ENCODE peak calls at places on chromosomes 6 and 20, in four cellular contexts. One of them, this sample, is unnamed.

GRCh38 chr6:87716928-87717655 is 15.1 kb upstream of the AKIRIN2 start:
- DNase-seq in HepG2: no peak
- DNase-seq in GM12878: no peak
- DNase-seq in H1: no peak
- DNase-seq in this sample: no peak

GRCh38 chr20:1827974-1828785 is 67.0 kb upstream of the SIRPA start:
- DNase-seq in HepG2: peak; percentile 99
- DNase-seq in GM12878: no peak
- DNase-seq in H1: no peak
- DNase-seq in this sample: no peak

GRCh38 chr20:59013959-59014608 is 5.1 kb upstream of the TUBB1 start:
- DNase-seq in HepG2: no peak
- DNase-seq in GM12878: no peak
- DNase-seq in H1: no peak
- DNase-seq in this sample: no peak

GRCh38 chr20:31675828-31676533 is 38.3 kb downstream of the COX4I2 start:
- DNase-seq in HepG2: no peak
- DNase-seq in GM12878: no peak
- DNase-seq in H1: no peak
- DNase-seq in this sample: no peak

GRCh38 chr20:21719592-21720214 is 14.2 kb downstream of the PAX1 start:
- DNase-seq in HepG2: peak; percentile 68
- DNase-seq in GM12878: peak; percentile 12
- DNase-seq in H1: no peak
- DNase-seq in this sample: peak; percentile 65

GRCh38 chr6:103854059-103854458 is 1005.7 kb downstream of the HACE1 start:
- DNase-seq in HepG2: no peak
- DNase-seq in GM12878: no peak
- DNase-seq in H1: no peak
- DNase-seq in this sample: no peak

GRCh38 chr20:21505161-21505809 is 8.6 kb downstream of the NKX2-2 start:
- DNase-seq in HepG2: peak; percentile 55
- DNase-seq in GM12878: no peak
- DNase-seq in H1: no peak
- DNase-seq in this sample: peak; percentile 85

GRCh38 chr6:25369450-25370086 is 90.4 kb downstream of the CARMIL1 start:
- DNase-seq in HepG2: peak; percentile 23
- DNase-seq in GM12878: no peak
- DNase-seq in H1: no peak
- DNase-seq in this sample: no peak

GRCh38 chr20:15911557-15911956 is 661.7 kb downstream of the KIF16B start:
- DNase-seq in HepG2: no peak
- DNase-seq in GM12878: no peak
- DNase-seq in H1: no peak
- DNase-seq in this sample: no peak

GRCh38 chr20:2298116-2298515 is 2.3 kb downstream of the TGM3 start:
- DNase-seq in HepG2: no peak
- DNase-seq in GM12878: no peak
- DNase-seq in H1: no peak
- DNase-seq in this sample: no peak

GRCh38 chr20:57092112-57092899 is 174.1 kb downstream of the BMP7 start:
- DNase-seq in HepG2: peak; percentile 48
- DNase-seq in GM12878: peak; percentile 2
- DNase-seq in H1: peak; percentile 61
- DNase-seq in this sample: peak; percentile 88

GRCh38 chr6:132213191-132213590 is 188.1 kb downstream of the MOXD1 start:
- DNase-seq in HepG2: no peak
- DNase-seq in GM12878: no peak
- DNase-seq in H1: no peak
- DNase-seq in this sample: no peak

GRCh38 chr6:109299695-109300564 is 82.3 kb downstream of the CD164 start:
- DNase-seq in HepG2: no peak
- DNase-seq in GM12878: no peak
- DNase-seq in H1: no peak
- DNase-seq in this sample: no peak

GRCh38 chr20:44734938-44735337 is 10.7 kb upstream of the KCNK15 start:
- DNase-seq in HepG2: no peak
- DNase-seq in GM12878: no peak
- DNase-seq in H1: no peak
- DNase-seq in this sample: no peak

GRCh38 chr6:156762547-156762946 is 14.6 kb upstream of the ARID1B start:
- DNase-seq in HepG2: no peak
- DNase-seq in GM12878: no peak
- DNase-seq in H1: no peak
- DNase-seq in this sample: no peak

GRCh38 chr6:24476631-24477030 is 12.7 kb downstream of the GPLD1 start:
- DNase-seq in HepG2: no peak
- DNase-seq in GM12878: no peak
- DNase-seq in H1: no peak
- DNase-seq in this sample: no peak

GRCh38 chr6:139062921-139063320 is 34.4 kb downstream of the ABRACL start:
- DNase-seq in HepG2: no peak
- DNase-seq in GM12878: no peak
- DNase-seq in H1: no peak
- DNase-seq in this sample: no peak

GRCh38 chr6:169953686-169954085 is 202.3 kb downstream of the ERMARD start:
- DNase-seq in HepG2: no peak
- DNase-seq in GM12878: no peak
- DNase-seq in H1: no peak
- DNase-seq in this sample: no peak

GRCh38 chr6:11785953-11786579 is 7.5 kb upstream of the ADTRP start:
- DNase-seq in HepG2: no peak
- DNase-seq in GM12878: peak; percentile 93
- DNase-seq in H1: no peak
- DNase-seq in this sample: no peak
- TF ChIP-seq TCF12 in HepG2: no peak
- TF ChIP-seq TCF12 in GM12878: peak; percentile 88
- TF ChIP-seq TCF12 in H1: no peak
- TF ChIP-seq TCF12 in this sample: no peak

DNA sequence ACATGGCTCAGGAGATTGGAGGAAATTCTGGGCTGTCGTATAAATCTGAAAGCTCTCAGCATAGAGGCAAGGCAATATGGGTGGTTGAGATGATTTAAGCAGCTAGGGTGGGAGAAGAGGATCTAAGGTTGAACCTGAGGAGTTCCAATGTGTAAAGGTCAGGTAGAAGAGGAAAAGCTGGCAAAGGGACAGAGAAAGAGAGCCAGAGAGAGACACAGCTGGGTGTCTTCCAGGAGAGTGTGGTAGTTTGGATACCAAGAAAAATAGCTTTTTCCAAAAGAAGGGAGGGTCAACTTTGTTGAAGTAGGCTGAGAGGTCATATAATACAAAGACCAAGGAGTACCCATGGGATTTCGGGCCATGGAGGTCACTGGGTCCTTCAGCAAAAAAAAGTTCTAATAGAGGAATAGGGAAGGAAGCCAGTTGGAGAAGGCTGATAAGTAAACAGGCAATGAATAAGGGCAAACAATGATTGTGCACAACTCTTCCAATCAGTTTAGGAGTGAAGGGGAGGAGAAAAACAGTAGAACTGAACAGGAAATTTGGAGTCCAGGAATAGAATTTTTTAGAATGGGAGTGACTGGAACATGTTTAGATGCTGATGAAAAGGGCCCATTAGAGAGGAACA is 135.1 kb downstream of the QRSL1 start:
- DNase-seq in HepG2: no peak
- DNase-seq in GM12878: no peak
- DNase-seq in H1: no peak
- DNase-seq in this sample: no peak
- TF ChIP-seq TCF12 in HepG2: no peak
- TF ChIP-seq TCF12 in GM12878: no peak
- TF ChIP-seq TCF12 in H1: no peak
- TF ChIP-seq TCF12 in this sample: no peak

GRCh38 chr6:3140201-3140600 is 17.1 kb downstream of the TUBB2A start:
- DNase-seq in HepG2: no peak
- DNase-seq in GM12878: no peak
- DNase-seq in H1: no peak
- DNase-seq in this sample: no peak

GRCh38 chr6:3137057-3137777 is 18.7 kb downstream of the BPHL start:
- DNase-seq in HepG2: no peak
- DNase-seq in GM12878: no peak
- DNase-seq in H1: no peak
- DNase-seq in this sample: no peak

GRCh38 chr6:3138341-3138740 is 19.0 kb downstream of the TUBB2A start:
- DNase-seq in HepG2: no peak
- DNase-seq in GM12878: no peak
- DNase-seq in H1: no peak
- DNase-seq in this sample: no peak

GRCh38 chr6:3136361-3136760 is 17.9 kb downstream of the BPHL start:
- DNase-seq in HepG2: no peak
- DNase-seq in GM12878: no peak
- DNase-seq in H1: no peak
- DNase-seq in this sample: no peak

GRCh38 chr6:3139090-3139903 is 18.0 kb downstream of the TUBB2A start:
- DNase-seq in HepG2: peak; percentile 98
- DNase-seq in GM12878: no peak
- DNase-seq in H1: no peak
- DNase-seq in this sample: no peak
- TF ChIP-seq TCF12 in HepG2: no peak
- TF ChIP-seq TCF12 in GM12878: no peak
- TF ChIP-seq TCF12 in H1: no peak
- TF ChIP-seq TCF12 in this sample: no peak

DNA sequence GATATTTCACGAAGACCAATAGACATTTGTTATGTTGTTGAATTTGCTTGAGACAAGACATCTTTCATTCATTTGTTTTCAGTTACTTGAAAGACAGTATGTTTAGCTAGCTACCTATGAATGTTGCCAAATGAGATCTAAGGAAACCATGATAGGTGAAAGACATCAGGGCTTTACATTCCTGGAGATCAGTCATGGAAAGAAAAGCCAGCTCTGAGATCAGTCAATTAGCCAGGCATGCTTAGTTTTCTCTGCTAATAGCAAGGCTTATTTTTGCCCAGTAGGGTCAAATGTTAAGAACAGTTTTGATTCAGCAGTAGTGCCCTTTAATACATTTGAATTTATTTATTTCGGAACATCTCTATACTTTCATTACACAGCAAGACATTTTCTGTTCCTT is 116.5 kb upstream of the EDN1 start:
- DNase-seq in HepG2: no peak
- DNase-seq in GM12878: no peak
- DNase-seq in H1: no peak
- DNase-seq in this sample: no peak
- TF ChIP-seq TCF12 in HepG2: no peak
- TF ChIP-seq TCF12 in GM12878: no peak
- TF ChIP-seq TCF12 in H1: no peak
- TF ChIP-seq TCF12 in this sample: no peak

DNA sequence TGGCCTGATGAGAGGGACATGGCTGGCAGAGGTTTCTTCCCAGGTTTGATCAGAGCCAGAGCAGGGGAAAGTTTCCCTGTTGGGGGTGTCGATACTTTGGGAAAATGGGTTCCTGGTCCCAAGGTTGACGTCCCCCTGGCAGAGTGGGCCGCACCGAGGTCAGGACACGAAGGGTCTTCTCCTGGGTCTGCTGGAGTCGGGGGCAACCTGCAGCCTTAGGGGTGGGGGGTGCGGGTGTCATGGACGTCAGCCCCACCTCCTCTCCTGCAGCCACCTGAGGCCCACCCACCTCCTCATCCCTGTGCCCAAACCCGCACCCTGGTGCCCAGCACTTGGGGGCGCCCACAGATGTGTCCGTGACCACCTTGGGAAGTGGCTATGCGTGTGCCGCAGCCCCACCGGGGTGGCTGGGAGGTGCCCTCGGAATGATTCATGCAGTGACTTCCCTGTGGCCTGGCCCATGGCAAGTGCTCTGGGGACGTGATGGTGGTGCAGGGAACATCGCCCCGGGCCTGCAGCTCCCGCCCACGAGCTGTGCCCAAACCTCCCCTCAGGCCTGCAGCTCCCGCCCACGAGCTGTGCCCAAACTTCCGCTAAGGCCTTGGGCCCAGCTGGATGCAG is 64.9 kb downstream of the YTHDF1 start:
- DNase-seq in HepG2: no peak
- DNase-seq in GM12878: no peak
- DNase-seq in H1: no peak
- DNase-seq in this sample: no peak
- TF ChIP-seq TCF12 in HepG2: no peak
- TF ChIP-seq TCF12 in GM12878: no peak
- TF ChIP-seq TCF12 in H1: no peak
- TF ChIP-seq TCF12 in this sample: no peak

GRCh38 chr6:52876056-52876787 is 33.3 kb downstream of the GSTA3 start:
- DNase-seq in HepG2: peak; percentile 18
- DNase-seq in GM12878: no peak
- DNase-seq in H1: no peak
- DNase-seq in this sample: no peak
- TF ChIP-seq TCF12 in HepG2: no peak
- TF ChIP-seq TCF12 in GM12878: no peak
- TF ChIP-seq TCF12 in H1: no peak
- TF ChIP-seq TCF12 in this sample: no peak

GRCh38 chr6:112683106-112683505 is 336.0 kb downstream of the RFPL4B start:
- DNase-seq in HepG2: no peak
- DNase-seq in GM12878: no peak
- DNase-seq in H1: no peak
- DNase-seq in this sample: no peak

GRCh38 chr6:112682088-112682487 is 335.0 kb downstream of the RFPL4B start:
- DNase-seq in HepG2: no peak
- DNase-seq in GM12878: no peak
- DNase-seq in H1: no peak
- DNase-seq in this sample: no peak

GRCh38 chr6:112683926-112684325 is 336.8 kb downstream of the RFPL4B start:
- DNase-seq in HepG2: no peak
- DNase-seq in GM12878: no peak
- DNase-seq in H1: no peak
- DNase-seq in this sample: no peak

DNA sequence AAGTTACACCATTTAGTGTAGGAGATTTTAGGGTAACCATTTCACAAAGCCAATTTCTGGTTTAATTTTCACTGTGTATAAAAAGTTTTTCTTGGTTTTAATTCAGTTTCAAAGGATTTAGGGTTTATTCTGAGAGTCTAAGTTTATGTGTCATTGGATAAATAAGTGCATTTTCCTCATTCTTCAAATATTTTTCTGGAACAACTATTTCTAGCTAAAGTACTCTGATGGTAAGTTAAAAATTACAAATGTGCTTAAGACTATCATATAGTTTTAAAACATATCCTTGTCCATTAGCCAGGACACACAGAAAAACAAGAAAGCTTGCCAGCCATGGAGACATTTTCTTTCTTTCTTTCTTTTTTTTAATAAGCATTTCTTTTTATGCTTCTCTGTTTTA is 332.9 kb downstream of the RFPL4B start:
- DNase-seq in HepG2: no peak
- DNase-seq in GM12878: no peak
- DNase-seq in H1: no peak
- DNase-seq in this sample: no peak
- TF ChIP-seq TCF12 in HepG2: no peak
- TF ChIP-seq TCF12 in GM12878: no peak
- TF ChIP-seq TCF12 in H1: no peak
- TF ChIP-seq TCF12 in this sample: no peak

DNA sequence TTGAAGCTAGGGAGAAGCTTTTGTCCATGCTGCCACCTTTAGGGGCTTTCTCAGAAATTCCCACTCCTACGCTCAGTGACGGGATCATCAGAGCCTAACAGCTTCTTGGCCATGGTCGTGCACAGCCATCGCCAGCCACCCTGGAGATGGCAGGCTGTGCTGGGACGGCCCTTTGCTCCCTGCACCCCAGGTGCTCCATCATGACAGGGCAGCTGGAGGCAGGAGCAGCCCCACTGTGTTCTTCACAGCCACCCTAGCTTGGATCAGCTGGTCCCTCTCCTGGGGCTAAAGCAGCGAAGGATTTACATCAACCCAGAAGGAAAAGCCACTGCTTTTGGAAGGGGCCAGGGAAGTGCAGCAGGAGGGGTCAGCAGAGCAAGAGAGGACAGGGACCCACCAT is 235.9 kb downstream of the LY86 start:
- DNase-seq in HepG2: no peak
- DNase-seq in GM12878: no peak
- DNase-seq in H1: no peak
- DNase-seq in this sample: no peak
- TF ChIP-seq TCF12 in HepG2: no peak
- TF ChIP-seq TCF12 in GM12878: no peak
- TF ChIP-seq TCF12 in H1: no peak
- TF ChIP-seq TCF12 in this sample: no peak